ENCODE peak calls at places on chromosomes 6 and 20, in nine cellular contexts. A is epithelial cell of esophagus, G is mucosa of descending colon, R is body of pancreas, N is Peyer's patch, B is heart left ventricle, F is tibial nerve, H is GM06990, U is skeletal muscle cell. V is an unnamed sample.

GRCh38 chr20:19952392-19952791 is 64.8 kb upstream of the NAA20 start:
- DNase-seq in H (no peak), R (no peak), A (peak; percentile 61), N (no peak), G (no peak), U (no peak), B (no peak), F (no peak), V (no peak)

GRCh38 chr6:159229526-159229925 is 60.3 kb downstream of the FNDC1 start:
- DNase-seq in F (no peak), G (no peak), A (no peak), R (no peak), H (no peak), N (no peak), B (no peak), U (no peak), V (no peak)

GRCh38 chr20:48375804-48376203 is 452.0 kb downstream of the PREX1 start:
- DNase-seq in F (no peak), R (no peak), U (no peak), B (no peak), H (no peak), A (no peak), N (no peak), G (no peak), V (no peak)

GRCh38 chr6:95094751-95095150 is 482.6 kb upstream of the MANEA start:
- DNase-seq in R (no peak), N (no peak), F (no peak), B (no peak), A (peak; percentile 84), G (no peak), U (peak; percentile 18), H (no peak), V (no peak)

GRCh38 chr6:31738048-31738979 is 1.5 kb upstream of the MSH5 start:
- DNase-seq in F (no peak), N (peak; percentile 75), B (peak; percentile 63), A (peak; percentile 81), G (peak; percentile 77), R (peak; percentile 82), H (peak; percentile 47), U (peak; percentile 62), V (peak; percentile 65)

GRCh38 chr6:70315096-70315751 is 12.3 kb upstream of the COL9A1 start:
- DNase-seq in R (no peak), U (no peak), B (no peak), A (no peak), H (no peak), G (no peak), F (no peak), N (no peak), V (no peak)

GRCh38 chr20:4602297-4602631 is 119.4 kb upstream of the PRND start:
- DNase-seq in R (no peak), N (no peak), A (no peak), F (no peak), H (no peak), B (no peak), U (no peak), G (no peak), V (no peak)

GRCh38 chr6:55578537-55579363 is at the start of gene HMGCLL1:
- DNase-seq in H (peak; percentile 3), B (peak; percentile 37), N (no peak), A (peak; percentile 34), F (no peak), R (peak; percentile 32), G (peak; percentile 42), U (no peak), V (no peak)

GRCh38 chr20:36154696-36155628 is at the start of gene EPB41L1:
- DNase-seq in N (no peak), F (no peak), U (no peak), A (no peak), H (no peak), R (no peak), B (no peak), G (no peak), V (no peak)

GRCh38 chr20:49862607-49863200 is 50.1 kb downstream of the SLC9A8 start:
- DNase-seq in H (no peak), N (no peak), R (no peak), F (no peak), G (no peak), B (no peak), U (no peak), A (no peak), V (no peak)
- H3K4me3 ChIP-seq in H (no peak overlapping the region), N (no peak overlapping the region), R (no peak overlapping the region), F (no peak overlapping the region), G (no peak overlapping the region), B (no peak overlapping the region), U (no peak overlapping the region), A (no peak overlapping the region), V (no peak overlapping the region)

DNA sequence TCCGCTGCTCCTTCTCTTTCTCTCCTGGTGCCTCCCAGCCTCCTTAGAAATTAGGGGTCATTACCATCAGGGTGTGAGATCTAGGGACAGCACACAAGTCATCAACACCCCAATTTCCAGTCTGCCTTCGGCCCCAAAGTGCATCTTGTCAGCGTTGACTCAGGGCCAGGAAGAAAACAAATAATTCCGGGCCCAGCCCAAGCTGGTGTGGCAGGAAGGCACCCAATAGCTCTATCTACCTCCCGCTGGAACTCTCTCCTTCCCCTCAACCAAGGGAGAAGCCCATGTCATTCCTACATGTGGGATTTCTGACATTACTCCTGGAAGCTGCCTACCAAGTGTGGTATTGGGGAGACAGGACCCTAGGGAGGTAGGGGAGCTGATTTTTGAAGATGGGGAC is 11.5 kb upstream of the C6orf132 start:
- DNase-seq in B (no peak), R (no peak), A (no peak), G (no peak), U (no peak), H (no peak), F (no peak), N (no peak), V (no peak)
- H3K4me3 ChIP-seq in B (no peak overlapping the region), R (no peak overlapping the region), A (no peak overlapping the region), G (no peak overlapping the region), U (no peak overlapping the region), H (no peak overlapping the region), F (no peak overlapping the region), N (no peak overlapping the region), V (no peak overlapping the region)

DNA sequence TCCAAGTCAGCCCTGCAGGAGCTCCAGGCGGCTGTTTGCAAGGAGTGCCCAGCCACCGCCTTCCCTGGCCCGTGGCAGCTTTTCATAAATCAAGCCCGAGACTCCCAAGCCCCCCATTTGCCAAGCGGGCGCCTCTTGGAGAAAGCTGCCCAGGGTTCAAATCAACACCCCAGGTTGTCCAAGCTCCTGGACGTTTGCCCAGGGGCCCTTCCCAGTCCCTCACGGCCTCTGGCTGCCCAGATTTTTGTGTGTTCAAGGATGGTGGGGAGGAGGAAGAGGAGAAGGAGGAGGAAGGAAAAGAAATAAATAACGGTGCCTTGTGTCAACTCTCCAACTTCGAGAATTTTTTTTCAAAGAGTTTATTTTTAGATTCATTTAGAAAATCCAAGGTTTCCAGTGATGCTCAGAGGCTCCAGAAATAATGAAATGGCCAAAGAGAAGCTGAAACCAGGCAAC is 20.6 kb upstream of the NFATC2 start:
- DNase-seq in N (no peak), U (no peak), G (no peak), F (no peak), R (no peak), A (no peak), B (no peak), H (no peak), V (no peak)
- H3K4me3 ChIP-seq in N (peak overlapping the region; percentile 46), U (peak overlapping the region; percentile 58), G (no peak overlapping the region), F (peak overlapping the region; percentile 52), R (no peak overlapping the region), A (no peak overlapping the region), B (peak overlapping the region; percentile 57), H (no peak overlapping the region), V (no peak overlapping the region)

GRCh38 chr20:18224968-18225568 is 63.3 kb upstream of the ZNF133 start:
- DNase-seq in G (no peak), H (no peak), N (no peak), F (peak; percentile 42), B (no peak), A (peak; percentile 76), R (peak; percentile 66), U (peak; percentile 30), V (no peak)

GRCh38 chr20:18223399-18223798 is 64.9 kb upstream of the ZNF133 start:
- DNase-seq in A (peak; percentile 38), N (no peak), F (no peak), B (no peak), G (no peak), R (no peak), U (no peak), H (no peak), V (no peak)

DNA sequence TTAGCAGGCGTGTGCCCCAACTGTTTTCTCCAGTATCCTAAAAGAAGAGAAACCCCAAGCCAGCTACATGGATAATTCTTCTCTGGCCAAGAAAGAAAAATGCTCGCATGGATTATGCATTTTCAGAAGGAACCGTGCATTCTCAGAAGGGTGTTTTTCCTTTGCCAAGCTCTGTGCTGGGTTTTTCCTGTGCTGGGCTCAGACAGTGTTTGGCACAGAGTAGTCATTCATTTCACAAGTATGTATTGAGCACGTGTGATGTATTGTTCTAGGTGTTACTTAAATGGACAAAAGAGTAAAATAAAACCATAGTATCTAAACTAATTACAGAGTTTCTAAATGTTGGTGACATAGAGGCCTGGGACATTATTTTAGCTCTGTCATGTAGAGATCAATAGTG is 62.7 kb upstream of the ZNF133 start:
- DNase-seq in U (no peak), R (no peak), H (no peak), N (no peak), G (no peak), F (no peak), B (no peak), A (peak; percentile 54), V (no peak)
- H3K4me3 ChIP-seq in U (no peak overlapping the region), R (no peak overlapping the region), H (no peak overlapping the region), N (no peak overlapping the region), G (no peak overlapping the region), F (no peak overlapping the region), B (no peak overlapping the region), A (no peak overlapping the region), V (no peak overlapping the region)

GRCh38 chr6:90765895-90766294 is 179.0 kb upstream of the MAP3K7 start:
- DNase-seq in U (no peak), H (no peak), F (no peak), G (no peak), R (no peak), A (peak; percentile 15), N (no peak), B (no peak), V (no peak)

GRCh38 chr6:90770778-90771177 is 183.9 kb upstream of the MAP3K7 start:
- DNase-seq in U (no peak), H (no peak), G (no peak), N (no peak), R (no peak), A (no peak), F (no peak), B (no peak), V (no peak)

GRCh38 chr6:90764001-90764400 is 177.1 kb upstream of the MAP3K7 start:
- DNase-seq in G (no peak), U (no peak), R (no peak), A (peak; percentile 44), H (no peak), F (no peak), N (no peak), B (no peak), V (no peak)

GRCh38 chr6:90759662-90760061 is 172.8 kb upstream of the MAP3K7 start:
- DNase-seq in N (no peak), B (no peak), A (no peak), F (no peak), H (no peak), U (no peak), R (no peak), G (no peak), V (no peak)

DNA sequence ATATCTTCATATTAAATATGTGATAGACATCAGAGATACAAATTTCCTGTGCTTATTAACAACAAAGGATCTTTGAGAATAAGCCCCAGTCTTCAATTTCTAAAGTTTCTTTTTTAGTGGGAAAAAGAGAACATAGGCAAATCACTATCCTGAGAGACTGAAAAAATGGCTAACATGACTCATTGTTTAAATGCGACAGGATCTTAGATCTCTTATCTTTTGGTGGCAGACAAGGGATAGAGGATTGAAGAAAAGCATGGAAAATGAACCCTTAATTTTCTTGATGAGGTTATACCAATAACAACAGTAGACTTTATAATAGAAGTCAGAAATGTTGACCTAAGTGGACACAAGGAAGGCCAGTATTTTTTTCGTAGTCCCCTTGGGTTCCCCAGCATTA is 178.6 kb upstream of the MAP3K7 start:
- DNase-seq in G (no peak), B (no peak), F (no peak), U (no peak), A (no peak), H (no peak), R (no peak), N (no peak), V (no peak)
- H3K4me3 ChIP-seq in G (no peak overlapping the region), B (no peak overlapping the region), F (no peak overlapping the region), U (no peak overlapping the region), A (no peak overlapping the region), H (no peak overlapping the region), R (no peak overlapping the region), N (no peak overlapping the region), V (no peak overlapping the region)

V was measured in CD4-positive, CD25-positive, alpha-beta regulatory T cell.